ENCODE peak calls at places on chromosomes 4 and X, in seven cellular contexts. One of them, this sample, is unnamed. For H3K27me3, the result is how much of the 10 kb centered on the place peaks cover.

GRCh38 chr4:29002151-29002550 is 1718.0 kb upstream of the PCDH7 start:
- DNase-seq in uterus: no peak
- DNase-seq in tibial artery: no peak
- DNase-seq in CD4-positive, alpha-beta T cell: no peak
- DNase-seq in CD8-positive, alpha-beta T cell: no peak
- DNase-seq in astrocyte: no peak
- DNase-seq in brain microvascular endothelial cell: no peak
- DNase-seq in this sample: no peak

GRCh38 chr4:46389301-46389761 is 597 bp downstream of the GABRA2 start:
- DNase-seq in uterus: no peak
- DNase-seq in tibial artery: no peak
- DNase-seq in CD4-positive, alpha-beta T cell: no peak
- DNase-seq in CD8-positive, alpha-beta T cell: no peak
- DNase-seq in astrocyte: no peak
- DNase-seq in brain microvascular endothelial cell: no peak
- DNase-seq in this sample: no peak

GRCh38 chrX:72306851-72307645 is 1.3 kb upstream of the CITED1 start:
- DNase-seq in uterus: peak
- DNase-seq in tibial artery: peak
- DNase-seq in CD4-positive, alpha-beta T cell: no peak
- DNase-seq in CD8-positive, alpha-beta T cell: peak
- DNase-seq in astrocyte: peak
- DNase-seq in brain microvascular endothelial cell: peak
- DNase-seq in this sample: peak

GRCh38 chrX:34884693-34885277 is 57.8 kb upstream of the FAM47B start:
- DNase-seq in uterus: no peak
- DNase-seq in tibial artery: no peak
- DNase-seq in CD4-positive, alpha-beta T cell: no peak
- DNase-seq in CD8-positive, alpha-beta T cell: no peak
- DNase-seq in astrocyte: peak
- DNase-seq in brain microvascular endothelial cell: peak
- DNase-seq in this sample: no peak

GRCh38 chr4:177117256-177117655 is 192.4 kb upstream of the NEIL3 start:
- DNase-seq in uterus: no peak
- DNase-seq in tibial artery: no peak
- DNase-seq in CD4-positive, alpha-beta T cell: no peak
- DNase-seq in CD8-positive, alpha-beta T cell: no peak
- DNase-seq in astrocyte: peak
- DNase-seq in brain microvascular endothelial cell: no peak
- DNase-seq in this sample: no peak

GRCh38 chr4:52051213-52051614 is at the start of gene SPATA18:
- DNase-seq in uterus: no peak
- DNase-seq in tibial artery: no peak
- DNase-seq in CD4-positive, alpha-beta T cell: no peak
- DNase-seq in CD8-positive, alpha-beta T cell: no peak
- DNase-seq in astrocyte: peak
- DNase-seq in brain microvascular endothelial cell: no peak
- DNase-seq in this sample: peak

GRCh38 chr4:182306792-182307507 is 63.7 kb downstream of the TENM3 start:
- DNase-seq in uterus: no peak
- DNase-seq in tibial artery: no peak
- DNase-seq in CD4-positive, alpha-beta T cell: no peak
- DNase-seq in CD8-positive, alpha-beta T cell: no peak
- DNase-seq in astrocyte: peak
- DNase-seq in brain microvascular endothelial cell: no peak
- DNase-seq in this sample: no peak

GRCh38 chrX:21747523-21747922 is 10.4 kb downstream of the SMPX start:
- DNase-seq in uterus: no peak
- DNase-seq in tibial artery: no peak
- DNase-seq in CD4-positive, alpha-beta T cell: no peak
- DNase-seq in CD8-positive, alpha-beta T cell: no peak
- DNase-seq in astrocyte: no peak
- DNase-seq in brain microvascular endothelial cell: no peak
- DNase-seq in this sample: no peak

GRCh38 chr4:79331126-79331876 is 5.4 kb upstream of the NAA11 start:
- DNase-seq in uterus: no peak
- DNase-seq in tibial artery: no peak
- DNase-seq in CD4-positive, alpha-beta T cell: no peak
- DNase-seq in CD8-positive, alpha-beta T cell: no peak
- DNase-seq in astrocyte: no peak
- DNase-seq in brain microvascular endothelial cell: peak
- DNase-seq in this sample: no peak

GRCh38 chrX:98962996-98963395 is 1447.1 kb downstream of the PCDH19 start:
- DNase-seq in uterus: no peak
- DNase-seq in tibial artery: no peak
- DNase-seq in CD4-positive, alpha-beta T cell: no peak
- DNase-seq in CD8-positive, alpha-beta T cell: no peak
- DNase-seq in astrocyte: no peak
- DNase-seq in brain microvascular endothelial cell: no peak
- DNase-seq in this sample: no peak

GRCh38 chr4:3115637-3116300 is 41.3 kb downstream of the HTT start:
- DNase-seq in uterus: no peak
- DNase-seq in tibial artery: no peak
- DNase-seq in CD4-positive, alpha-beta T cell: no peak
- DNase-seq in CD8-positive, alpha-beta T cell: no peak
- DNase-seq in astrocyte: peak
- DNase-seq in brain microvascular endothelial cell: no peak
- DNase-seq in this sample: no peak

GRCh38 chr4:135244605-135245146 is 1043.1 kb upstream of the PABPC4L start:
- DNase-seq in uterus: no peak
- DNase-seq in tibial artery: no peak
- DNase-seq in CD4-positive, alpha-beta T cell: no peak
- DNase-seq in CD8-positive, alpha-beta T cell: no peak
- DNase-seq in astrocyte: peak
- DNase-seq in brain microvascular endothelial cell: no peak
- DNase-seq in this sample: no peak

GRCh38 chr4:188986271-188986689 is 847.0 kb downstream of the TRIML1 start:
- DNase-seq in uterus: no peak
- DNase-seq in tibial artery: no peak
- DNase-seq in CD4-positive, alpha-beta T cell: no peak
- DNase-seq in CD8-positive, alpha-beta T cell: no peak
- DNase-seq in astrocyte: peak
- DNase-seq in brain microvascular endothelial cell: peak
- DNase-seq in this sample: no peak

GRCh38 chr4:55398966-55399365 is 3.2 kb downstream of the TMEM165 start:
- DNase-seq in uterus: no peak
- DNase-seq in tibial artery: no peak
- DNase-seq in CD4-positive, alpha-beta T cell: no peak
- DNase-seq in CD8-positive, alpha-beta T cell: no peak
- DNase-seq in astrocyte: peak
- DNase-seq in brain microvascular endothelial cell: no peak
- DNase-seq in this sample: no peak

GRCh38 chr4:115215935-115216334 is 102.5 kb upstream of the NDST4 start:
- DNase-seq in uterus: no peak
- DNase-seq in tibial artery: no peak
- DNase-seq in CD4-positive, alpha-beta T cell: no peak
- DNase-seq in CD8-positive, alpha-beta T cell: no peak
- DNase-seq in astrocyte: no peak
- DNase-seq in brain microvascular endothelial cell: no peak
- DNase-seq in this sample: no peak

GRCh38 chr4:161650812-161651211 is 513.0 kb downstream of the FSTL5 start:
- DNase-seq in uterus: no peak
- DNase-seq in tibial artery: no peak
- DNase-seq in CD4-positive, alpha-beta T cell: no peak
- DNase-seq in CD8-positive, alpha-beta T cell: no peak
- DNase-seq in astrocyte: no peak
- DNase-seq in brain microvascular endothelial cell: no peak
- DNase-seq in this sample: no peak

GRCh38 chr4:22848332-22848731 is 155.6 kb downstream of the GBA3 start:
- DNase-seq in uterus: no peak
- DNase-seq in tibial artery: no peak
- DNase-seq in CD4-positive, alpha-beta T cell: no peak
- DNase-seq in CD8-positive, alpha-beta T cell: no peak
- DNase-seq in astrocyte: no peak
- DNase-seq in brain microvascular endothelial cell: no peak
- DNase-seq in this sample: no peak

GRCh38 chr4:101197350-101197749 is 150.0 kb downstream of the PPP3CA start:
- DNase-seq in uterus: no peak
- DNase-seq in tibial artery: no peak
- DNase-seq in CD4-positive, alpha-beta T cell: no peak
- DNase-seq in CD8-positive, alpha-beta T cell: no peak
- DNase-seq in astrocyte: no peak
- DNase-seq in brain microvascular endothelial cell: no peak
- DNase-seq in this sample: no peak

GRCh38 chrX:13699183-13699826 is 10.4 kb downstream of the RAB9A start:
- DNase-seq in uterus: no peak
- DNase-seq in tibial artery: no peak
- DNase-seq in CD4-positive, alpha-beta T cell: no peak
- DNase-seq in CD8-positive, alpha-beta T cell: no peak
- DNase-seq in astrocyte: peak
- DNase-seq in brain microvascular endothelial cell: peak
- DNase-seq in this sample: no peak

GRCh38 chr4:165210566-165210965 is 3.2 kb downstream of the KLHL2 start:
- DNase-seq in uterus: no peak
- DNase-seq in tibial artery: no peak
- DNase-seq in CD4-positive, alpha-beta T cell: no peak
- DNase-seq in CD8-positive, alpha-beta T cell: no peak
- DNase-seq in astrocyte: no peak
- DNase-seq in brain microvascular endothelial cell: no peak
- DNase-seq in this sample: no peak

GRCh38 chrX:104351173-104351769 is 96.5 kb upstream of the ESX1 start:
- DNase-seq in uterus: no peak
- DNase-seq in tibial artery: no peak
- DNase-seq in CD4-positive, alpha-beta T cell: no peak
- DNase-seq in CD8-positive, alpha-beta T cell: no peak
- DNase-seq in astrocyte: peak
- DNase-seq in brain microvascular endothelial cell: peak
- DNase-seq in this sample: no peak

DNA sequence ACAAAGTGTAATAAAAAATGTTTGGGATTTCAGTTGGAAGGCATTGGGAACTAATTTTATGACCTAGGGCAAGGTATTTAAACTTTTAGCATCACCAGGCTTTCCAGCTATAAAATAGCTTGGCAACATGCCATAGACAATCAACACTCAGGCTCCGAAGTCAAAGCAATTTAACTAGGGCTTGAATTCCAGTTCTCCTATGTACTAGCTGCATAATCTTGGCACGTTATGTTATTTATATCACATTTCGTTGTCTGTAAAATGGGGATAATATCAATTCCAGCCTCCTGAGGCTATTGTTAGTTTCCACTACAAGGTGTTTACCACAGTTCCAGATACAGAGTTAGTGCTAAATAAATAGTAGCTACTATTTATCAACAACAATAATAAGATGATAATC is 78.8 kb downstream of the DMD start:
- DNase-seq in uterus: no peak
- DNase-seq in tibial artery: no peak
- DNase-seq in CD4-positive, alpha-beta T cell: no peak
- DNase-seq in CD8-positive, alpha-beta T cell: no peak
- DNase-seq in astrocyte: no peak
- DNase-seq in brain microvascular endothelial cell: no peak
- DNase-seq in this sample: no peak
- H3K27me3 ChIP-seq in uterus: under half
- H3K27me3 ChIP-seq in tibial artery: under half
- H3K27me3 ChIP-seq in CD4-positive, alpha-beta T cell: under half
- H3K27me3 ChIP-seq in CD8-positive, alpha-beta T cell: under half
- H3K27me3 ChIP-seq in astrocyte: under half
- H3K27me3 ChIP-seq in brain microvascular endothelial cell: under half
- H3K27me3 ChIP-seq in this sample: under half

DNA sequence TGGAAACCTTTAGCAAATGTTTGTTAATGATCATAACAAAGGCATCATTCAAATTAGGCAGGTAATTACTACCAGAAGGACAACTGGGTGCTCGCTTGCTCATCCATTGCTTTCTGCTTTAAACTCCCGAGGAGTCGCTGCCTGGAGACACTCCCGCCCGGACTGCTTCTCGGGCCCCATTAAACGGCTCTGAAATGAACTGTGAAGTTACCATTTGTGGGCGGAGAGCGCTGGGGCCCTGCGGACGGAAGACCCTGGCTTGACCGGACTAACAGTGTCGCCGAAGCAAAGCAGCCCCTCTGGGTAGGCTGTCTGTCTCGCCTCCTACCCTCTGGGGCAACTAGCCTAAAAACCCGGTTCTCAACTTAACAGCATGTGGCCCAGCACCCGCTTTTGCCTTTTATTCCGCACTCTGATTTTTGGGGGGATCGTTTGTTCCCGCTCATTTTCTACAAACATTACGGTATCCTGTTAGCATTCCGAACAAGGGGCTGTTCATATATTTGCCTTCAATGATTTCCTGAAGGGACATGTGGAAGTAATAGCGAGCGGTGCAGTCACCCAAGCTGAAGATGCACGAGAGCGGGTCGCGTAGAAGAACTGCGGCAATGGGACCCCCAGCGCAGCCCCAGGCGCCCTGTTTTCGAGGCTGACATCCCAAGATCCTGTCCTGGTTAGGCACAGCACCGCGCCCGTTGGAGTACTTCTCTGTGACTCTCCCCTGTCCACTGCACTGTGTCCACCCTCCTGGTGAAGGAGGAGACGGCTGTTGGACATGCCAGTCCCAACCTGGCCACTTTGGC is 1.6 kb upstream of the PDGFRA start:
- DNase-seq in uterus: no peak
- DNase-seq in tibial artery: peak
- DNase-seq in CD4-positive, alpha-beta T cell: no peak
- DNase-seq in CD8-positive, alpha-beta T cell: no peak
- DNase-seq in astrocyte: peak
- DNase-seq in brain microvascular endothelial cell: peak
- DNase-seq in this sample: no peak
- TF ChIP-seq CTCF in uterus: no peak
- TF ChIP-seq CTCF in tibial artery: no peak
- TF ChIP-seq CTCF in CD4-positive, alpha-beta T cell: no peak
- TF ChIP-seq CTCF in CD8-positive, alpha-beta T cell: no peak
- TF ChIP-seq CTCF in astrocyte: no peak
- TF ChIP-seq CTCF in brain microvascular endothelial cell: no peak
- TF ChIP-seq CTCF in this sample: no peak

DNA sequence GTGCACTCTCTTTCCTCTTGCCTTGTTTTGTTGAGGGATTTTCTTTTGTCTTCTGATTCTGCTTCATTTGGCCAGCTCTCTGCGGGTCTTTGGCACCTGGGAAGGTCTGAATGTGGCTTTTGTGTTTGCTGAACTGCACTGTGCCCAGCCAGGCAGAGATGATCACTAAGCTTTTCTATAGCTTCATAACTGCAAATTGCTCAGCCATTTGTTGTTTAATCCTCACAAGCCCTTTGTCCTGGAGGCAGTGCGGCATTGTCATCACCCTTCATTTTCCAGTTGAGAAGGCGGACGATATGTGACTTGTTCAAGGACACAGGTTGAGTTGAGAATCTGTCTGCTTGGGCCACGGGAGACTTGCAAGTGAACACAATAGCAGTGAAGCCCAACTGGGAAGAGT is 46.0 kb upstream of the SFRP2 start:
- DNase-seq in uterus: no peak
- DNase-seq in tibial artery: no peak
- DNase-seq in CD4-positive, alpha-beta T cell: no peak
- DNase-seq in CD8-positive, alpha-beta T cell: no peak
- DNase-seq in astrocyte: no peak
- DNase-seq in brain microvascular endothelial cell: no peak
- DNase-seq in this sample: no peak
- H3K27ac ChIP-seq in uterus: no peak
- H3K27ac ChIP-seq in tibial artery: no peak
- H3K27ac ChIP-seq in CD4-positive, alpha-beta T cell: no peak
- H3K27ac ChIP-seq in CD8-positive, alpha-beta T cell: no peak
- H3K27ac ChIP-seq in astrocyte: no peak
- H3K27ac ChIP-seq in brain microvascular endothelial cell: no peak
- H3K27ac ChIP-seq in this sample: no peak

DNA sequence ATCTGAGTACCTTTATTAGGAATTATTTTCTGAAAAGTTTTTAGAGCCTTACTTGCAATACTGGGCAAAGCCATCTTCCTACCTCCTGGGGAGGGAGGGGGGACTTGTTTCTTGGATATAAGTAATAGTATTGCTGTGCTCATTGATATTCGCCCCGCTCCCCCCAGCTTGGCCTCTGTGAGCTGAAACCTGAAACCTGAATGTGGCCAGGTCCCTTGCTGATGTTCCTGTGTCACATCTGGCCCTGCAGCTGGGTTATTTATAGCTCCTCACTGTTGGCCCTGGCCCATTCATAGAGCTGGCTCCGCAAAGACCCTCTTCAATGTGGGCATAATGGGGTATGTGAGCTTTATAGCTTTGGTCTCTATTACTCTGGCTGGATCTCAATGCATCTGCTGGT is 59.5 kb downstream of the FRMPD3 start:
- DNase-seq in uterus: no peak
- DNase-seq in tibial artery: no peak
- DNase-seq in CD4-positive, alpha-beta T cell: no peak
- DNase-seq in CD8-positive, alpha-beta T cell: no peak
- DNase-seq in astrocyte: no peak
- DNase-seq in brain microvascular endothelial cell: no peak
- DNase-seq in this sample: no peak
- H3K27me3 ChIP-seq in uterus: under half
- H3K27me3 ChIP-seq in tibial artery: under half
- H3K27me3 ChIP-seq in CD4-positive, alpha-beta T cell: under half
- H3K27me3 ChIP-seq in CD8-positive, alpha-beta T cell: under half
- H3K27me3 ChIP-seq in astrocyte: under half
- H3K27me3 ChIP-seq in brain microvascular endothelial cell: under half
- H3K27me3 ChIP-seq in this sample: under half

This sample was measured in left lung.